ENCODE peak calls at places on chromosome 10, in ten cellular contexts. A is IMR-90, H is K562, V is transverse colon, E is small intestine, P is A549, U is MM.1S, M is sigmoid colon, S is heart left ventricle, D is H1. J is an unnamed sample. For H3K4me1, the result is how much of the 10 kb centered on the place peaks cover.

GRCh38 chr10:43408331-43408709 is 666 bp downstream of the HNRNPF start:
- DNase-seq in A (no peak), H (no peak), V (no peak), E (no peak), P (no peak), U (no peak), M (no peak), S (peak), D (no peak), J (no peak)

GRCh38 chr10:484441-484924 is 205.0 kb downstream of the DIP2C start:
- DNase-seq in A (peak), H (no peak), V (peak), E (no peak), P (no peak), U (peak), M (no peak), S (no peak), D (peak), J (no peak)

GRCh38 chr10:16116404-16117304 is 256.3 kb upstream of the MINDY3 start:
- DNase-seq in A (no peak), H (peak), V (no peak), E (peak), P (peak), U (peak), M (no peak), S (no peak), D (peak), J (no peak)

GRCh38 chr10:123742751-123743440 is 76.7 kb downstream of the GPR26 start:
- DNase-seq in A (no peak), H (no peak), V (no peak), E (no peak), P (no peak), U (no peak), M (no peak), S (no peak), D (no peak), J (no peak)

GRCh38 chr10:27783660-27784059 is 38.0 kb upstream of the MKX start:
- DNase-seq in A (peak), H (no peak), V (no peak), E (no peak), P (peak), U (peak), M (no peak), S (no peak), D (no peak), J (no peak)

GRCh38 chr10:75926763-75927162 is 495.3 kb downstream of the LRMDA start:
- DNase-seq in A (peak), H (no peak), V (peak), E (peak), P (no peak), U (no peak), M (peak), S (no peak), D (no peak), J (no peak)

GRCh38 chr10:22460531-22461403 is 115.5 kb downstream of the SPAG6 start:
- DNase-seq in A (no peak), H (no peak), V (no peak), E (no peak), P (no peak), U (no peak), M (no peak), S (no peak), D (no peak), J (no peak)

GRCh38 chr10:133350950-133351329 is 3.8 kb downstream of the PRAP1 start:
- DNase-seq in A (no peak), H (no peak), V (no peak), E (no peak), P (no peak), U (no peak), M (peak), S (no peak), D (no peak), J (no peak)

GRCh38 chr10:119201233-119201632 is 6.1 kb upstream of the GRK5 start:
- DNase-seq in A (no peak), H (no peak), V (no peak), E (no peak), P (no peak), U (no peak), M (peak), S (no peak), D (no peak), J (no peak)

GRCh38 chr10:125149278-125150047 is 10.9 kb downstream of the CTBP2 start:
- DNase-seq in A (peak), H (peak), V (peak), E (peak), P (peak), U (no peak), M (peak), S (peak), D (no peak), J (peak)
- H3K4me1 ChIP-seq in A (under half), H (under half), V (half or more), E (under half), P (half or more), U (under half), M (half or more), S (half or more), D (under half), J (under half)

GRCh38 chr10:8095962-8096361 is 41.5 kb downstream of the GATA3 start:
- DNase-seq in A (no peak), H (no peak), V (no peak), E (no peak), P (no peak), U (no peak), M (no peak), S (no peak), D (no peak), J (no peak)
- H3K4me1 ChIP-seq in A (under half), H (under half), V (under half), E (under half), P (under half), U (under half), M (under half), S (under half), D (under half), J (under half)

GRCh38 chr10:99785646-99786045 is 3.2 kb downstream of the ABCC2 start:
- DNase-seq in A (no peak), H (no peak), V (no peak), E (no peak), P (no peak), U (no peak), M (no peak), S (no peak), D (no peak), J (no peak)
- H3K4me1 ChIP-seq in A (under half), H (under half), V (under half), E (under half), P (half or more), U (under half), M (under half), S (under half), D (under half), J (under half)

GRCh38 chr10:131178956-131179355 is 132.6 kb downstream of the TCERG1L start:
- DNase-seq in A (no peak), H (no peak), V (no peak), E (no peak), P (no peak), U (no peak), M (peak), S (no peak), D (peak), J (no peak)
- H3K4me1 ChIP-seq in A (under half), H (under half), V (under half), E (under half), P (under half), U (under half), M (under half), S (under half), D (under half), J (under half)

GRCh38 chr10:35375091-35375765 is 38.9 kb downstream of the CCNY start:
- DNase-seq in A (peak), H (no peak), V (no peak), E (no peak), P (no peak), U (no peak), M (no peak), S (no peak), D (peak), J (no peak)

GRCh38 chr10:35368485-35369048 is 32.3 kb downstream of the CCNY start:
- DNase-seq in A (no peak), H (peak), V (no peak), E (no peak), P (no peak), U (no peak), M (no peak), S (no peak), D (no peak), J (no peak)

GRCh38 chr10:35372329-35372728 is 36.0 kb downstream of the CCNY start:
- DNase-seq in A (no peak), H (no peak), V (no peak), E (no peak), P (no peak), U (no peak), M (peak), S (peak), D (no peak), J (peak)

GRCh38 chr10:35369049-35369760 is 32.9 kb downstream of the CCNY start:
- DNase-seq in A (peak), H (no peak), V (no peak), E (peak), P (no peak), U (no peak), M (no peak), S (peak), D (no peak), J (no peak)

DNA sequence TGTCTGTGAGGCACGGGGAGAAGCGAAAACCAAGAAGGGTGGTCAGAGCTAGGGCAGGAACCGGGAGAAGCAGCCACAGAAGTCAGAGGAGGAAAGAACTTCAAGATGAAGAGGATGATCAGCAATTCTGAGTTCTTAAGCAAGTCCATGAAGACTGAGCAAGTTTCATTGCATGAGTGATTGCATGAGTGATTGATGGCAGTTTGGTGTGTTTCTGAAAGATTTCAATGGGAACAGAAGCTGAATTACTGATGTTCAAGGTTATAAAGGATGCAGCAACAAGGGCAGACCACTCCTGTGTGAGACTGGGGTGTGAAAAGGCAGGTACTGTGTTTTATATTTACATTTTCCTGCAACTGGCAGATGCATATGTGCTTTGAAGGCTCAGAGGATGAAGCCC is 35.4 kb downstream of the CCNY start:
- DNase-seq in A (no peak), H (no peak), V (no peak), E (no peak), P (no peak), U (no peak), M (no peak), S (no peak), D (peak), J (no peak)
- H3K4me1 ChIP-seq in A (under half), H (under half), V (under half), E (under half), P (under half), U (under half), M (half or more), S (half or more), D (under half), J (under half)

J was measured in right cardiac atrium.